ENCODE peak calls at places on chromosome 13, in five cellular contexts. R is A172; X is activated CD8-positive, alpha-beta T cell treated with anti-CD3 and anti-CD28 coated beads for 36 hours; W is nucleus accumbens; V is posterior vena cava. L is an unnamed sample.

GRCh38 chr13:109547942-109548860 is 238.2 kb downstream of the IRS2 start:
- DNase-seq in R (no peak), X (no peak), W (no peak), V (no peak), L (no peak)

GRCh38 chr13:19601749-19602725 is 31.4 kb upstream of the MPHOSPH8 start:
- DNase-seq in R (no peak), X (peak; percentile 58), W (no peak), V (no peak), L (peak; percentile 90)

GRCh38 chr13:109408596-109409382 is 377.6 kb downstream of the IRS2 start:
- DNase-seq in R (no peak), X (no peak), W (no peak), V (no peak), L (no peak)

GRCh38 chr13:79805317-79805716 is 324.4 kb downstream of the NDFIP2 start:
- DNase-seq in R (no peak), X (no peak), W (no peak), V (no peak), L (no peak)

GRCh38 chr13:76894401-76895110 is 8.4 kb upstream of the KCTD12 start:
- DNase-seq in R (no peak), X (no peak), W (no peak), V (no peak), L (peak; percentile 28)

GRCh38 chr13:98273067-98273823 is 96.2 kb upstream of the RNF113B start:
- DNase-seq in R (peak; percentile 14), X (no peak), W (no peak), V (no peak), L (no peak)

GRCh38 chr13:99566125-99567083 is 65.1 kb downstream of the TM9SF2 start:
- DNase-seq in R (no peak), X (no peak), W (no peak), V (no peak), L (peak; percentile 64)

GRCh38 chr13:98994080-98994479 is 16.2 kb upstream of the DOCK9 start:
- DNase-seq in R (no peak), X (no peak), W (no peak), V (no peak), L (no peak)

GRCh38 chr13:40983725-40984669 is 35.1 kb downstream of the ELF1 start:
- DNase-seq in R (no peak), X (peak; percentile 30), W (no peak), V (no peak), L (no peak)

GRCh38 chr13:30906411-30906990 is 430 bp downstream of the MEDAG start:
- DNase-seq in R (no peak), X (peak; percentile 26), W (no peak), V (peak; percentile 85), L (peak; percentile 88)

GRCh38 chr13:109160887-109161669 is 531.7 kb downstream of the MYO16 start:
- DNase-seq in R (no peak), X (no peak), W (no peak), V (no peak), L (no peak)

GRCh38 chr13:72983085-72983768 is 75.6 kb upstream of the KLF5 start:
- DNase-seq in R (peak; percentile 5), X (no peak), W (no peak), V (no peak), L (peak; percentile 81)

GRCh38 chr13:98944336-98944735 is 33.5 kb downstream of the DOCK9 start:
- DNase-seq in R (no peak), X (no peak), W (no peak), V (no peak), L (no peak)

GRCh38 chr13:95530178-95530577 is 22.3 kb upstream of the CLDN10 start:
- DNase-seq in R (peak; percentile 86), X (no peak), W (no peak), V (no peak), L (peak; percentile 84)

GRCh38 chr13:98842074-98842473 is 89.6 kb upstream of the SLC15A1 start:
- DNase-seq in R (no peak), X (no peak), W (no peak), V (no peak), L (no peak)

GRCh38 chr13:97944396-97945029 is 9.0 kb upstream of the IPO5 start:
- DNase-seq in R (peak; percentile 40), X (no peak), W (no peak), V (no peak), L (no peak)

GRCh38 chr13:43776680-43777079 is 10.1 kb downstream of the ENOX1 start:
- DNase-seq in R (no peak), X (no peak), W (no peak), V (no peak), L (no peak)

GRCh38 chr13:111251646-111252448 is 68.6 kb upstream of the TEX29 start:
- DNase-seq in R (no peak), X (no peak), W (no peak), V (no peak), L (no peak)

GRCh38 chr13:97726664-97727235 is 226.7 kb upstream of the IPO5 start:
- DNase-seq in R (no peak), X (no peak), W (no peak), V (no peak), L (no peak)

GRCh38 chr13:56902276-56902675 is 238.4 kb upstream of the PRR20A start:
- DNase-seq in R (no peak), X (no peak), W (no peak), V (no peak), L (peak; percentile 13)

L was measured in upper lobe of left lung.